ENCODE peak calls at places on chromosomes 11 and 22, in six cellular contexts. D is tibial artery, I is right lobe of liver, F is heart left ventricle, J is HepG2, N is right atrium auricular region. K is an unnamed sample. For H3K4me1, the result is how much of the 10 kb centered on the place peaks cover.

GRCh38 chr22:36546092-36546804 is 17.3 kb upstream of the EIF3D start:
- DNase-seq in J (peak), F (peak), I (no peak), N (no peak), D (peak), K (peak)

GRCh38 chr11:83736689-83737088 is 450.5 kb upstream of the CCDC90B start:
- DNase-seq in F (no peak), D (no peak), I (no peak), N (no peak), J (no peak), K (no peak)

GRCh38 chr11:123616505-123617198 is 37.8 kb downstream of the SCN3B start:
- DNase-seq in J (no peak), F (peak), D (no peak), I (no peak), N (peak), K (no peak)

GRCh38 chr11:126768702-126769101 is 231.9 kb downstream of the KIRREL3 start:
- DNase-seq in D (no peak), N (no peak), F (no peak), I (no peak), J (no peak), K (no peak)

GRCh38 chr11:75133976-75134375 is 16.9 kb upstream of the SLCO2B1 start:
- DNase-seq in D (no peak), I (no peak), J (no peak), F (no peak), N (no peak), K (no peak)

GRCh38 chr22:21857501-21857914 is 9.9 kb downstream of the MAPK1 start:
- DNase-seq in F (no peak), J (peak), N (no peak), I (no peak), D (no peak), K (no peak)

GRCh38 chr22:50699754-50700386 is 27.2 kb downstream of the SHANK3 start:
- DNase-seq in N (no peak), F (peak), D (no peak), J (peak), I (peak), K (peak)

GRCh38 chr11:111376453-111376871 is 2.6 kb downstream of the POU2AF1 start:
- DNase-seq in I (no peak), J (no peak), N (no peak), F (no peak), D (no peak), K (no peak)

GRCh38 chr11:32088117-32088941 is 2.5 kb upstream of the RCN1 start:
- DNase-seq in F (peak), D (peak), I (peak), N (peak), J (no peak), K (peak)

GRCh38 chr11:104892723-104893511 is 5.3 kb downstream of the CASP12 start:
- DNase-seq in J (no peak), N (no peak), I (no peak), D (no peak), F (no peak), K (no peak)

GRCh38 chr11:128146926-128147605 is 440.3 kb downstream of the ETS1 start:
- DNase-seq in J (no peak), N (no peak), F (no peak), I (no peak), D (no peak), K (no peak)

GRCh38 chr11:62558669-62559068 is 12.1 kb upstream of the AHNAK start:
- DNase-seq in N (no peak), D (no peak), J (no peak), F (no peak), I (no peak), K (no peak)

GRCh38 chr11:122097419-122098001 is 18.5 kb downstream of the BLID start:
- DNase-seq in N (no peak), D (no peak), I (no peak), J (no peak), F (no peak), K (no peak)
- H3K4me3 ChIP-seq in N (peak), D (peak), I (no peak), J (no peak), F (peak), K (peak)

DNA sequence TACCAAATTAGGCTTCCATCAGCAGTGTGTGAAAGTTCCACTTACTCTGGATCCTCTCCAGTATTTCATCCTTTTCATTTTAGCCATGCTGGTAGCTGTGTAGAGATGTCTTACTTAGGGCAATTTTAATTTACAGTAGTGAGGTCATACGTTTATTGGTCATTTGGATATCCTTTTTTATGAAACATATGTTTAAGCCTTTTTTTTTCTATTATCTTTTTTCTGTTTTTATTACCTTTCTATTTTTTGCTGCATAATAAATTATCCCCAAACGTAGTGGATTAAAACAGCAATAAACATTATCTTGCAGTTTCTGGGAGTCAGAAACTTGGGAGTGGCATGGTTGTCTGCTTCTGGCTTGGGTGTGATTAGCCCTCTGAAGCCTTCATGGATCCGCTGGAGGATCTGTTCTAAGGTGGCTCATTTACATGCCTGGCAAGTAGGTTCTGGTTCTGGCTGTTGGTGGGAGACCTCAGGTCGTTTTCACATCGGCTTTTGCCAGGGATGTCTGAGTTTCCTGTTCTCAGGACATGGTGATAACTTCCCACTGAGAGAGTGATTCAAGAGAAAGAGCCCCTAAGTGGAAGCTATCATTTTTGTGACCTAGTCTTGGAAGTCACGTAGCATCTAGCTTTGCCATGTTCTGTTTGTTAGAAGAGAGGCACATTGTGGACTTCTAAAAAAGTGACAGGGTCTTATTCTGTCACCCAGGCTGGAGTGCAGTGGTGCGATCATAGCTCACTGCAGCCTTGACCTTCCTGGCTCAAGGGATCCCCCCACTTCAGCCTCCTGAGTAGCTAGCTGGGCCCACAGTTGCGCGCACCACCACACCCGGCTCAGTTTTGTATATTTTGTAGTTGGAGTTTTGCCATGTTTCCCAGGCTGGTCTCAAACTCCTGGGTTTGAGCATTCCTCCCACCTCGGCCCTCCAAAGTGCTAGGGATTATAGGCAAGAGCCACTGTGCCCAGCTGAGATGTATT is 38.6 kb downstream of the PPP6R3 start:
- DNase-seq in J (no peak), I (no peak), N (no peak), F (no peak), D (no peak), K (no peak)
- H3K4me1 ChIP-seq in J (under half), I (under half), N (half or more), F (half or more), D (under half), K (under half)

DNA sequence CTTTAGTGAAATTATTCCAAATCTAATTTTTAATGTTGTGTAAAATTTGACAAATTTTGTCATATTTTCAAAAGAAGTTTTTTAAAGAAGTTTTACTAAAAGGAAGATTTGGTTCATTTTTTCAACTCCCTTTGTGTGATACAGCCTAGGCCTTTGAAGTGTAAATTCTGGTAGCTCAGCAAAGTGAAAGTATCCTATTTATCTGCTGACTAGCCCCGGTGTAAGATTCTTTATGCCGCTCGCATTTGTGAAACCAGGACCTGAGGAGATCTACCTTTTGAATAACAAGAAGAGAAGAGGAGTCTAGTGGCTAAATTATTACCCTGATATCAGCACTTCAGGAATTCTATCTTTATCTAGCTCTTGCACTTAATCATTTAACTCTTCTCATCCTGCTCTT is 177.4 kb downstream of the JRKL start:
- DNase-seq in F (no peak), D (no peak), N (no peak), J (no peak), I (no peak), K (no peak)
- H3K4me3 ChIP-seq in F (peak), D (no peak), N (no peak), J (peak), I (no peak), K (no peak)

GRCh38 chr11:88329563-88330250 is 7.8 kb downstream of the CTSC start:
- DNase-seq in F (no peak), N (no peak), J (no peak), D (no peak), I (no peak), K (no peak)
- H3K4me1 ChIP-seq in F (under half), N (under half), J (under half), D (under half), I (under half), K (under half)

GRCh38 chr22:29072193-29072978 is 449 bp upstream of the KREMEN1 start:
- DNase-seq in N (peak), F (peak), D (peak), I (peak), J (peak), K (peak)
- H3K4me3 ChIP-seq in N (peak), F (peak), D (peak), I (peak), J (peak), K (peak)

DNA sequence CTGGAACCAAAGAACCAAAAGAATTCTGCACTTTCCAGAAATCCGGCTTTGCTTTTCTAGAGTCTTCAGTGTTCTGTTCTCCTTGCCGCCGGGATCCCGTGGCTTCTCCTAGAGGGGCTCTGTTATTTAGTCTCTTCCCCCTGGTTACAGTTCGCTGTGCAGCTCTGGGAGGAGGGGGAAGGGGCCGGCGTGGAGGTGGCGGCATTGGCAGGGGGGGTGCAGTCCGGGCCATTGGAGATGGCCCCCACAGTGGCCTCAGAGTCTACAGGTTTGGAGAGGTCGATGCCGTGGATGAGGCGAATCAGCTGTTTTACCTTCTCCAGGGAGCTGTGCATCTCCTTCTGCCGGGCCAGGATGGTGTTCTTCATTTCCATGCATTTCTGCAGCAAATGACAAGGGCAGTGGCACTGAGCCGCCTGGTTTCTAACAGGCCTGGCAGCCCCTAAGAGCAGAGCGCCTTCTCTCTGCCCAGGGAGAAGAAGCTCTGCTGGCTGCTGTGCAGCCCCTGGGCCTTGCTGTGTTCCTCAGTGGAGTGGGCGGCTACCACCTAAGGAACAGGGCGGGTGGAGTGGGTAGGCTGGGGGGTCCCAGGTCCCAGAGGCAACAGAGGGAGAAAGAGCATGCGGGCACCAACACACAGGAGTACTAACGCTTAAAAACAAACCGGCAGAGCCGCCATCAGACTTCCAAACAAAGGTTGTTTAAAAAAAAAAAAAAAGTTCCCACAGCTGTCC is 11.6 kb downstream of the LARGE2 start:
- DNase-seq in I (no peak), F (no peak), J (no peak), N (no peak), D (no peak), K (peak)
- H3K4me1 ChIP-seq in I (under half), F (under half), J (under half), N (under half), D (under half), K (under half)